ENCODE peak calls at places on chromosome 22, in four cellular contexts. K is pulmonary artery endothelial cell, C is epithelial cell of esophagus, S is GDM1. P is an unnamed sample.
A peak's percentile ranks its signal among the peaks of the same experiment; 100 is the strongest.

GRCh38 chr22:44375451-44375850 is 62.7 kb upstream of the SHISAL1 start:
- DNase-seq in C (no peak), K (no peak), S (no peak), P (no peak)

GRCh38 chr22:43777204-43777671 is 34.9 kb downstream of the EFCAB6 start:
- DNase-seq in K (peak; percentile 73), S (peak; percentile 74), C (peak; percentile 84), P (no peak)

GRCh38 chr22:35315141-35315854 is 15.6 kb downstream of the TOM1 start:
- DNase-seq in S (no peak), C (peak; percentile 34), K (no peak), P (peak; percentile 17)

GRCh38 chr22:20567993-20568417 is 60.6 kb downstream of the MED15 start:
- DNase-seq in K (no peak), C (peak; percentile 45), S (no peak), P (no peak)

GRCh38 chr22:46537221-46537945 is at the start of gene CELSR1:
- DNase-seq in S (no peak), C (peak; percentile 90), K (no peak), P (no peak)

GRCh38 chr22:19419464-19420178 is 11.9 kb downstream of the HIRA start:
- DNase-seq in C (no peak), K (no peak), S (no peak), P (peak; percentile 42)

GRCh38 chr22:27905638-27906037 is 13.4 kb downstream of the PITPNB start:
- DNase-seq in K (no peak), S (no peak), C (no peak), P (no peak)

GRCh38 chr22:40196628-40197027 is 18.9 kb downstream of the TNRC6B start:
- DNase-seq in K (peak; percentile 35), C (peak; percentile 92), S (no peak), P (no peak)

GRCh38 chr22:45526768-45527360 is 24.2 kb downstream of the FBLN1 start:
- DNase-seq in C (no peak), S (no peak), K (no peak), P (no peak)

GRCh38 chr22:27677895-27678458 is 123.6 kb downstream of the MN1 start:
- DNase-seq in S (no peak), K (no peak), C (no peak), P (no peak)

GRCh38 chr22:17842386-17842785 is 68.1 kb upstream of the BID start:
- DNase-seq in K (no peak), C (no peak), S (no peak), P (no peak)

GRCh38 chr22:20558534-20558933 is 51.1 kb downstream of the MED15 start:
- DNase-seq in K (no peak), C (no peak), S (no peak), P (no peak)

GRCh38 chr22:17087176-17088131 is 2.7 kb downstream of the IL17RA start:
- DNase-seq in K (no peak), C (no peak), S (peak; percentile 49), P (no peak)

GRCh38 chr22:19319281-19319680 is 27.8 kb upstream of the CLTCL1 start:
- DNase-seq in K (no peak), C (no peak), S (no peak), P (no peak)

GRCh38 chr22:32411388-32411787 is 659 bp downstream of the RTCB start:
- DNase-seq in C (peak; percentile 80), K (no peak), S (no peak), P (no peak)

P was measured in cerebellum.